ENCODE peak calls at places on chromosomes 12 and 14, in seven cellular contexts. S is GM20000, U is fibroblast of pulmonary artery, R is T-helper 1 cell, Z is adrenal gland, Q is NCI-H510A treated with DMSO at 0.1 percent for 48 hours, F is heart left ventricle. N is an unnamed sample.

GRCh38 chr12:67698711-67699603 is 50.4 kb downstream of the DYRK2 start:
- DNase-seq in S (peak; percentile 77), U (peak; percentile 14), R (peak; percentile 84), Z (no peak), Q (no peak), F (no peak), N (peak; percentile 94)

GRCh38 chr12:31220633-31221565 is 105.1 kb downstream of the SINHCAF start:
- DNase-seq in S (no peak), U (peak; percentile 38), R (no peak), Z (no peak), Q (no peak), F (no peak), N (no peak)

GRCh38 chr12:70553391-70553859 is 83.8 kb downstream of the PTPRB start:
- DNase-seq in S (no peak), U (peak; percentile 65), R (no peak), Z (no peak), Q (no peak), F (no peak), N (no peak)

GRCh38 chr14:96754162-96754844 is 42.9 kb upstream of the VRK1 start:
- DNase-seq in S (no peak), U (no peak), R (no peak), Z (no peak), Q (no peak), F (no peak), N (no peak)

GRCh38 chr14:89669209-89669608 is 252.2 kb upstream of the FOXN3 start:
- DNase-seq in S (no peak), U (no peak), R (peak; percentile 36), Z (peak; percentile 30), Q (no peak), F (no peak), N (peak; percentile 64)

GRCh38 chr12:88552672-88553079 is 27.6 kb downstream of the KITLG start:
- DNase-seq in S (no peak), U (peak; percentile 78), R (no peak), Z (no peak), Q (no peak), F (no peak), N (no peak)

GRCh38 chr12:120069278-120069677 is 47.3 kb downstream of the RAB35 start:
- DNase-seq in S (no peak), U (no peak), R (no peak), Z (no peak), Q (no peak), F (no peak), N (no peak)

GRCh38 chr12:51270067-51270846 is at the start of gene SMAGP:
- DNase-seq in S (peak; percentile 90), U (peak; percentile 24), R (peak; percentile 24), Z (peak; percentile 68), Q (peak; percentile 70), F (peak; percentile 79), N (peak; percentile 78)

GRCh38 chr14:60713513-60713912 is 10.6 kb downstream of the SIX4 start:
- DNase-seq in S (no peak), U (no peak), R (no peak), Z (no peak), Q (no peak), F (no peak), N (no peak)

GRCh38 chr12:68951652-68952051 is 18.7 kb upstream of the CPM start:
- DNase-seq in S (no peak), U (peak; percentile 40), R (no peak), Z (peak; percentile 61), Q (no peak), F (no peak), N (no peak)

GRCh38 chr14:105206873-105207272 is 25.8 kb upstream of the NUDT14 start:
- DNase-seq in S (no peak), U (no peak), R (no peak), Z (no peak), Q (no peak), F (no peak), N (no peak)

GRCh38 chr12:24360461-24360860 is 411.0 kb upstream of the SOX5 start:
- DNase-seq in S (no peak), U (no peak), R (no peak), Z (no peak), Q (no peak), F (no peak), N (peak; percentile 8)